ENCODE peak calls at places on chromosomes 2 and 18, in five cellular contexts. Q, P, Y, I and R are unnamed samples.

GRCh38 chr18:58041633-58042032 is 2.4 kb upstream of the NEDD4L start:
- DNase-seq in Q (no peak), P (no peak), Y (no peak), I (no peak), R (no peak)

GRCh38 chr2:128091691-128092050 is 671 bp downstream of the UGGT1 start:
- DNase-seq in Q (no peak), P (peak), Y (no peak), I (peak), R (no peak)

GRCh38 chr2:25169073-25169470 is 692 bp upstream of the POMC start:
- DNase-seq in Q (no peak), P (no peak), Y (no peak), I (no peak), R (no peak)

GRCh38 chr2:41720298-41720697 is 327.5 kb upstream of the PKDCC start:
- DNase-seq in Q (no peak), P (no peak), Y (no peak), I (no peak), R (no peak)

GRCh38 chr18:48728204-48728833 is 189.5 kb downstream of the CTIF start:
- DNase-seq in Q (no peak), P (peak), Y (no peak), I (peak), R (no peak)

GRCh38 chr2:38933653-38934052 is 44.0 kb downstream of the ARHGEF33 start:
- DNase-seq in Q (no peak), P (no peak), Y (no peak), I (peak), R (no peak)

GRCh38 chr2:209470-209869 is 54.4 kb downstream of the SH3YL1 start:
- DNase-seq in Q (no peak), P (no peak), Y (no peak), I (no peak), R (no peak)

GRCh38 chr2:101999122-101999789 is 7.5 kb downstream of the IL1R2 start:
- DNase-seq in Q (no peak), P (peak), Y (no peak), I (no peak), R (no peak)

GRCh38 chr18:48017625-48018024 is 87.2 kb upstream of the SMAD2 start:
- DNase-seq in Q (no peak), P (no peak), Y (no peak), I (peak), R (no peak)

GRCh38 chr2:228329279-228329678 is 147.8 kb upstream of the SPHKAP start:
- DNase-seq in Q (no peak), P (no peak), Y (no peak), I (no peak), R (no peak)

GRCh38 chr18:36025025-36025424 is 42.3 kb downstream of the RPRD1A start:
- DNase-seq in Q (no peak), P (no peak), Y (no peak), I (peak), R (no peak)

GRCh38 chr18:61394983-61395382 is 61.8 kb downstream of the CDH20 start:
- DNase-seq in Q (no peak), P (peak), Y (no peak), I (no peak), R (no peak)

GRCh38 chr2:219119422-219120043 is 41.1 kb downstream of the NHEJ1 start:
- DNase-seq in Q (peak), P (peak), Y (peak), I (peak), R (peak)

GRCh38 chr2:133292267-133292666 is 276.0 kb downstream of the NCKAP5 start:
- DNase-seq in Q (no peak), P (no peak), Y (no peak), I (no peak), R (no peak)

GRCh38 chr2:128320609-128321420 is 2.1 kb upstream of the HS6ST1 start:
- DNase-seq in Q (peak), P (no peak), Y (no peak), I (no peak), R (no peak)

GRCh38 chr2:160609346-160609745 is 115.7 kb upstream of the RBMS1 start:
- DNase-seq in Q (no peak), P (no peak), Y (no peak), I (peak), R (no peak)

GRCh38 chr2:101238930-101239759 is 13.5 kb upstream of the CNOT11 start:
- DNase-seq in Q (no peak), P (no peak), Y (no peak), I (no peak), R (no peak)

GRCh38 chr2:1697601-1698000 is 46.7 kb downstream of the PXDN start:
- DNase-seq in Q (no peak), P (no peak), Y (no peak), I (no peak), R (no peak)

GRCh38 chr2:96869824-96870630 is at the start of gene SEMA4C:
- DNase-seq in Q (peak), P (peak), Y (peak), I (no peak), R (peak)

GRCh38 chr2:152421521-152422367 is 86.8 kb downstream of the FMNL2 start:
- DNase-seq in Q (no peak), P (peak), Y (peak), I (peak), R (no peak)

GRCh38 chr2:148201075-148202004 is 180.4 kb downstream of the MBD5 start:
- DNase-seq in Q (no peak), P (peak), Y (no peak), I (peak), R (peak)

GRCh38 chr2:164903944-164904343 is 51.4 kb downstream of the SLC38A11 start:
- DNase-seq in Q (no peak), P (no peak), Y (no peak), I (no peak), R (no peak)

GRCh38 chr18:46624127-46624526 is 32.9 kb downstream of the LOXHD1 start:
- DNase-seq in Q (no peak), P (no peak), Y (no peak), I (no peak), R (no peak)

GRCh38 chr2:84878896-84879594 is 1.8 kb downstream of the TRABD2A start:
- DNase-seq in Q (peak), P (no peak), Y (no peak), I (peak), R (no peak)

GRCh38 chr2:172251231-172251630 is 148.5 kb upstream of the DLX2 start:
- DNase-seq in Q (no peak), P (peak), Y (no peak), I (peak), R (no peak)

GRCh38 chr2:12931211-12931844 is 214.6 kb downstream of the TRIB2 start:
- DNase-seq in Q (no peak), P (peak), Y (no peak), I (peak), R (no peak)

GRCh38 chr2:82344670-82345069 is 2040.1 kb upstream of the LRRTM1 start:
- DNase-seq in Q (no peak), P (peak), Y (no peak), I (no peak), R (no peak)

GRCh38 chr2:120992791-120993555 is 257.3 kb downstream of the GLI2 start:
- DNase-seq in Q (no peak), P (no peak), Y (no peak), I (no peak), R (no peak)

GRCh38 chr18:34880882-34881852 is 160.0 kb upstream of the MAPRE2 start:
- DNase-seq in Q (no peak), P (peak), Y (no peak), I (no peak), R (no peak)

GRCh38 chr2:15177103-15177502 is 384.0 kb downstream of the NBAS start:
- DNase-seq in Q (no peak), P (peak), Y (no peak), I (no peak), R (no peak)

GRCh38 chr2:55061534-55062344 is 11.5 kb upstream of the RTN4 start:
- DNase-seq in Q (no peak), P (no peak), Y (no peak), I (no peak), R (no peak)

GRCh38 chr18:48892146-48892855 is 58.5 kb downstream of the SMAD7 start:
- DNase-seq in Q (no peak), P (no peak), Y (no peak), I (no peak), R (no peak)

GRCh38 chr2:740446-741293 is 63.5 kb upstream of the TMEM18 start:
- DNase-seq in Q (peak), P (peak), Y (peak), I (peak), R (peak)

GRCh38 chr2:85596486-85597143 is 1.1 kb downstream of the RNF181 start:
- DNase-seq in Q (no peak), P (no peak), Y (no peak), I (no peak), R (no peak)

GRCh38 chr2:83370419-83370762 is 1088.7 kb downstream of the SUCLG1 start:
- DNase-seq in Q (no peak), P (no peak), Y (no peak), I (no peak), R (no peak)

GRCh38 chr2:83369601-83370418 is 1089.3 kb downstream of the SUCLG1 start:
- DNase-seq in Q (no peak), P (no peak), Y (no peak), I (no peak), R (no peak)

GRCh38 chr2:83368916-83369315 is 1090.2 kb downstream of the SUCLG1 start:
- DNase-seq in Q (no peak), P (no peak), Y (no peak), I (peak), R (no peak)

GRCh38 chr2:83365476-83365875 is 1093.6 kb downstream of the SUCLG1 start:
- DNase-seq in Q (no peak), P (no peak), Y (no peak), I (peak), R (no peak)

GRCh38 chr2:83368461-83368860 is 1090.6 kb downstream of the SUCLG1 start:
- DNase-seq in Q (no peak), P (no peak), Y (no peak), I (no peak), R (no peak)
- TF ChIP-seq CTCF in Q (no peak), P (no peak), Y (no peak), I (no peak), R (no peak)

DNA sequence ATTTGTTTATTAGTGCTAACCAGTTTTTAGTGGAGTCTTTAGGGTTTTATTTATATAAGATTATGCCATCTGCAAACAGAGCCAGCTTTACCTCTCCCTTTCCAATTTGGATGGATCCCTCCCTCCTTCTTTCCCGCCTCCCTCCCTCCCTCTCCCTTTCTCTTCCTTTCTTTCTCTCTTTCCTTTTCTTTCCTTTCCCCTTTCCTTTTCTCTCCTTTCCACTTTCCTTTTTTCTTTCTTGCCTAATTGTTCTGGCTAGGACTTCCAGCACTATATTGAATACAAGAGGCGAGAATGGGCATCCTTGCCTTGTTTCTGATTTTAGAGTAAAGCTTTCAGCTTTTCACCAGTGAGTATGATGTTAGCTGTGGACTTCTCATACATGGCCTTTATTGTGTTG is 24.1 kb downstream of the COLEC11 start:
- DNase-seq in Q (no peak), P (no peak), Y (no peak), I (no peak), R (no peak)
- TF ChIP-seq CTCF in Q (no peak), P (no peak), Y (no peak), I (no peak), R (no peak)

GRCh38 chr2:14137643-14138042 is 494.9 kb upstream of the LRATD1 start:
- DNase-seq in Q (no peak), P (peak), Y (no peak), I (no peak), R (peak)
- TF ChIP-seq CTCF in Q (no peak), P (peak), Y (no peak), I (no peak), R (peak)

GRCh38 chr18:11488175-11488574 is 121.2 kb upstream of the SLC35G4 start:
- DNase-seq in Q (no peak), P (peak), Y (no peak), I (peak), R (no peak)
- TF ChIP-seq CTCF in Q (no peak), P (no peak), Y (no peak), I (no peak), R (no peak)

GRCh38 chr2:109294523-109294922 is 165.5 kb downstream of the SH3RF3 start:
- DNase-seq in Q (no peak), P (no peak), Y (no peak), I (no peak), R (no peak)

GRCh38 chr2:109297566-109298205 is 168.7 kb downstream of the SH3RF3 start:
- DNase-seq in Q (no peak), P (no peak), Y (no peak), I (no peak), R (no peak)

GRCh38 chr2:109293663-109294062 is 164.7 kb downstream of the SH3RF3 start:
- DNase-seq in Q (no peak), P (no peak), Y (no peak), I (no peak), R (no peak)

GRCh38 chr2:109295070-109295780 is 166.2 kb downstream of the SH3RF3 start:
- DNase-seq in Q (no peak), P (no peak), Y (no peak), I (no peak), R (no peak)

DNA sequence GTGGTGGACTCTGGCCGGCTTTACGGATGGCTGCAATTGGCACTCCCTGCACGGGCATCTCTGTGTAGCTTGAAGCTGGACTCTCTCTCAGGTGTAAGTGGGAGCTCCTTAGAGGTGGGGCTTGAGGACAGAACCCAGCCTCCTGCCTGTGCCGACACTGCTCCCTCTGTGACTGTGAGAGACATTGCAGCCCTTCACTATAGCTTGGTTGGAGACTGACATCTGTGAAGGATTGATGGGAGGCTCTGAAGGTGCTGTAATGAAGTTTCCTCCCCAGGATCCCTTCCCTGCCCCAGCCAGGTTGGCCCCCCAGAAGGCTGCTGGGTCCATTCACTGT is 166.7 kb downstream of the SH3RF3 start:
- DNase-seq in Q (no peak), P (no peak), Y (no peak), I (no peak), R (no peak)
- TF ChIP-seq CTCF in Q (no peak), P (no peak), Y (no peak), I (no peak), R (no peak)